ENCODE peak calls at places on chromosomes 13 and 19, in five cellular contexts. C is type B pancreatic cell; Q is CD4-positive, alpha-beta T cell; P is coronary artery; Y is AG09309. W is an unnamed sample.

GRCh38 chr19:31648347-31648746 is 299.1 kb upstream of the TSHZ3 start:
- DNase-seq in P (no peak), Y (no peak), C (no peak), Q (no peak), W (peak)

GRCh38 chr19:10474962-10475451 is 28.1 kb downstream of the KEAP1 start:
- DNase-seq in Y (no peak), P (no peak), C (no peak), Q (no peak), W (no peak)

GRCh38 chr19:57031156-57031555 is 88.6 kb upstream of the USP29 start:
- DNase-seq in Q (no peak), C (no peak), P (no peak), Y (no peak), W (no peak)

GRCh38 chr13:30421093-30422055 is 919 bp upstream of the UBE2L5 start:
- DNase-seq in Q (peak), Y (no peak), P (peak), C (no peak), W (no peak)

GRCh38 chr13:41919031-41919740 is 41.7 kb downstream of the VWA8 start:
- DNase-seq in P (no peak), C (no peak), Y (no peak), Q (no peak), W (no peak)

GRCh38 chr19:57802269-57802668 is 12.4 kb downstream of the ZNF552 start:
- DNase-seq in P (no peak), C (no peak), Y (no peak), Q (no peak), W (no peak)

GRCh38 chr13:79448413-79448812 is 32.5 kb upstream of the NDFIP2 start:
- DNase-seq in P (no peak), Y (no peak), Q (no peak), C (no peak), W (no peak)

GRCh38 chr13:22422023-22422422 is 751.1 kb downstream of the FGF9 start:
- DNase-seq in Y (no peak), Q (no peak), P (no peak), C (no peak), W (no peak)

GRCh38 chr19:3512562-3512961 is 6.5 kb downstream of the FZR1 start:
- DNase-seq in P (no peak), Y (no peak), Q (no peak), C (no peak), W (no peak)

GRCh38 chr19:31356587-31357314 is 7.5 kb upstream of the TSHZ3 start:
- DNase-seq in C (no peak), P (no peak), Y (no peak), Q (peak), W (no peak)

GRCh38 chr19:30428281-30428680 is 56.1 kb downstream of the ZNF536 start:
- DNase-seq in Y (no peak), Q (no peak), P (no peak), C (no peak), W (no peak)

GRCh38 chr19:58330458-58330857 is 3.7 kb downstream of the ZSCAN22 start:
- DNase-seq in Y (no peak), C (no peak), Q (no peak), P (no peak), W (no peak)

GRCh38 chr19:5967994-5968430 is 9.9 kb downstream of the RANBP3 start:
- DNase-seq in Y (peak), Q (peak), C (no peak), P (no peak), W (peak)

GRCh38 chr19:10416380-10417257 is 3.7 kb upstream of the PDE4A start:
- DNase-seq in C (peak), P (no peak), Q (peak), Y (no peak), W (no peak)

GRCh38 chr19:12117203-12117970 is 22.8 kb downstream of the ZNF20 start:
- DNase-seq in Q (no peak), P (no peak), C (no peak), Y (no peak), W (no peak)

GRCh38 chr13:24276310-24276709 is 33.1 kb upstream of the C1QTNF9 start:
- DNase-seq in Y (no peak), P (no peak), C (no peak), Q (no peak), W (no peak)

GRCh38 chr13:78604782-78605611 is 1.6 kb upstream of the POU4F1 start:
- DNase-seq in Q (no peak), P (no peak), C (no peak), Y (no peak), W (no peak)

GRCh38 chr13:50129923-50130685 is 114.9 kb downstream of the KCNRG start:
- DNase-seq in Y (no peak), Q (peak), C (no peak), P (peak), W (no peak)

GRCh38 chr19:46697142-46697960 is 19.6 kb downstream of the PRKD2 start:
- DNase-seq in Y (no peak), P (peak), C (peak), Q (no peak), W (peak)

GRCh38 chr13:79404985-79405384 is 1.1 kb downstream of the RBM26 start:
- DNase-seq in Q (no peak), C (no peak), Y (no peak), P (no peak), W (no peak)

GRCh38 chr19:55400281-55401087 is 7.1 kb downstream of the UBE2S start:
- DNase-seq in Q (no peak), C (no peak), Y (no peak), P (no peak), W (no peak)

GRCh38 chr13:39930060-39930459 is 274.6 kb downstream of the COG6 start:
- DNase-seq in Q (no peak), P (no peak), C (no peak), Y (no peak), W (no peak)

DNA sequence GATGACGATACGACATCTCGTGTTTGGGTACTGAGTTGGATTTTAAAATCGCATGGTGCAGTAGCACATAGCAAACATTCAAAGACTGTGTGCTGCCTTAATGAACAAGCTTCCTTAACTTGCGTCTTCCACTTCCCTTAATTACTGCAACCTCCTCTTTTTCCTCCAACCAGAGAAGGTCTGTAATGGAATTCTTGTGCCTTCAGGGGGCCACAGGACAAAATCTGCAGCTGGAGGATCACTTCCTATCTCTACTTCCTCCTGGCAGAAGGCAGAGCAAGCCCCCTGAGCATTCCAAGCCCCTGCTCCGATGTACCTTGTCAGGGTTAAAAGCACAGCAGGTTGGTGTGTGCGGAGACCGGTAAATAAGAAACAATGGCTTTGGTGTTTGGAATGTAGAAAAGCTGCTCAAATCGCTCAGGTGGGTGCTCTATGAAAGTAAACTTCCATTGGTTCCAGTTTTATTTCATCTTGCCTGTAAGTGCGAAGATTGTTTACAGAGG is 151.3 kb upstream of the UQCRFS1 start:
- DNase-seq in Q (no peak), Y (no peak), P (no peak), C (peak), W (no peak)
- TF ChIP-seq CTCF in Q (no peak), Y (no peak), P (no peak), C (no peak), W (no peak)

GRCh38 chr19:19752760-19753403 is 20.0 kb upstream of the ZNF14 start:
- DNase-seq in P (peak), Y (no peak), C (no peak), Q (no peak), W (no peak)

DNA sequence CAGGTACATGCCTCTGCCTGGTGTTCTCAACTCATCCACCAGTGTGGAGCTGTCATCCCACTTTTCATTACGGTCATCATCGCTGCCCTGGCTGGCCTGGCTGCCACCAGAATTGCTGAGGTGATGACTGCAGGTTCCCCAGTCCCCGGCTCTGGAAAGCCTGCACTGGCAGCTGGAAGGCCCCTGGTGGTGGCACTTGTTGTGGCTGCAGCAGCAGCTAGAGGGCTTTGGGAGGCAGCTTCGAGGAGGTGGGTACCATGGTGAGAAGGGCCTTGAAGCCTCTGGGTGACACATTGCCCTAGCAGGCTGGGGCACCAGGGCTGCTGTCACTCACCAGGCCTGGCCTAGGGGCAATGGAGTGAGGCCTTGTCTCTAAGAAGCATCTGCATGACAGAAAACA is 25.3 kb upstream of the ZNF14 start:
- DNase-seq in C (no peak), Y (no peak), Q (no peak), P (no peak), W (no peak)
- TF ChIP-seq CTCF in C (no peak), Y (no peak), Q (no peak), P (no peak), W (no peak)

GRCh38 chr13:98957731-98958442 is 20.0 kb downstream of the DOCK9 start:
- DNase-seq in Q (no peak), C (no peak), P (no peak), Y (no peak), W (no peak)
- TF ChIP-seq CTCF in Q (no peak), C (no peak), P (no peak), Y (no peak), W (no peak)

DNA sequence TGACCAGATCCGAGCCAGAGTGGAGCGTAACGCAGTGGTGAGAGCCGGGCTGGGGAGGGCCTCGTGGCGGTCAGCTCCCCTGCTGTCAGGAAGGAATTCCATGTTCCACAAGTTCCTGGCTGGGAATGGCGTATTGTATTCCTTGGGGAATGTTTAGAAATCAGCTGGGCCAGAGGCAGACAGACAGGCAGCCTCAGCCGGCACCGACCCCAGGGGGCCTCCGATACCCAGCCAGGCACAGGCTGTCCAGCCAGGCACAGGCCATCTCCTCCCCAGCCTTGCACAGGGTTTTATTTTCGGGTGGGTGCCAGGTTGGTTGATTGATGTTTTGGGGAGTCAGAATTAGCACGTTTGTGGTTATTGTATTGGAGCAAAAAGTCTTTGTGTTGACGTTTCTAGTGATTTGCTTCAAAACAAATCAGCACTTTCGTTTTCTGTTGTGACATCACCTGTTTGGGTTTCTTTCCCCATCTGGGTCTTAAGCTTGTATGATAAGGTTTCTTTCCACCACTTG is 126.6 kb upstream of the MCF2L start:
- DNase-seq in Y (no peak), P (no peak), C (no peak), Q (no peak), W (no peak)
- TF ChIP-seq CTCF in Y (no peak), P (no peak), C (no peak), Q (no peak), W (no peak)

GRCh38 chr13:69585656-69586055 is 522.0 kb upstream of the ATXN8OS start:
- DNase-seq in C (no peak), P (no peak), Q (no peak), Y (no peak), W (no peak)
- TF ChIP-seq CTCF in C (peak), P (no peak), Q (no peak), Y (no peak), W (peak)

GRCh38 chr13:72781461-72782439 is at the start of the genes DIS3 and PIBF1:
- DNase-seq in Y (peak), C (peak), Q (peak), P (peak), W (peak)
- TF ChIP-seq CTCF in Y (no peak), C (peak), Q (no peak), P (no peak), W (peak)